ENCODE peak calls at places on chromosome 19, in ten cellular contexts. J is hippocampal formation, M is choroid plexus epithelial cell, B is dorsolateral prefrontal cortex, F is lung, U is K562, G is amniotic stem cell, Y is pons, R is neural progenitor cell, X is NB4. D is an unnamed sample.

GRCh38 chr19:45976180-45976579 is 2.5 kb upstream of the NOVA2 start:
- DNase-seq in J (no peak), M (peak), B (peak), F (no peak), U (peak), G (no peak), Y (peak), R (peak), X (no peak), D (no peak)

GRCh38 chr19:40888191-40888590 is 6.2 kb upstream of the CYP2A7 start:
- DNase-seq in J (no peak), M (no peak), B (no peak), F (no peak), U (no peak), G (no peak), Y (no peak), R (no peak), X (no peak), D (no peak)

GRCh38 chr19:18742838-18743237 is 48.3 kb downstream of the COMP start:
- DNase-seq in J (no peak), M (no peak), B (no peak), F (no peak), U (peak), G (no peak), Y (no peak), R (no peak), X (no peak), D (no peak)

GRCh38 chr19:17333611-17334413 is 843 bp downstream of the ANO8 start:
- DNase-seq in J (no peak), M (peak), B (no peak), F (peak), U (peak), G (no peak), Y (no peak), R (peak), X (peak), D (no peak)

GRCh38 chr19:41225238-41226052 is 6.4 kb downstream of the AXL start:
- DNase-seq in J (no peak), M (peak), B (no peak), F (peak), U (no peak), G (peak), Y (no peak), R (peak), X (peak), D (no peak)

GRCh38 chr19:45768644-45769053 is 403 bp downstream of the SIX5 start:
- DNase-seq in J (no peak), M (peak), B (no peak), F (no peak), U (peak), G (peak), Y (no peak), R (peak), X (peak), D (no peak)

GRCh38 chr19:30545752-30546151 is 173.6 kb downstream of the ZNF536 start:
- DNase-seq in J (no peak), M (no peak), B (no peak), F (no peak), U (no peak), G (no peak), Y (no peak), R (no peak), X (no peak), D (no peak)

GRCh38 chr19:24141612-24142011 is 54.6 kb downstream of the ZNF254 start:
- DNase-seq in J (no peak), M (no peak), B (no peak), F (no peak), U (no peak), G (no peak), Y (no peak), R (no peak), X (no peak), D (no peak)

GRCh38 chr19:51480590-51480989 is 2.3 kb downstream of the CEACAM18 start:
- DNase-seq in J (no peak), M (peak), B (no peak), F (no peak), U (peak), G (no peak), Y (no peak), R (peak), X (peak), D (no peak)

GRCh38 chr19:51099070-51099382 is 9.2 kb downstream of the CTU1 start:
- DNase-seq in J (no peak), M (no peak), B (no peak), F (no peak), U (no peak), G (no peak), Y (no peak), R (no peak), X (no peak), D (no peak)

GRCh38 chr19:3720533-3720917 is 12.3 kb downstream of the TJP3 start:
- DNase-seq in J (no peak), M (no peak), B (no peak), F (no peak), U (peak), G (no peak), Y (no peak), R (peak), X (no peak), D (no peak)

GRCh38 chr19:46958542-46958941 is 61.1 kb upstream of the NPAS1 start:
- DNase-seq in J (no peak), M (peak), B (no peak), F (no peak), U (no peak), G (no peak), Y (no peak), R (peak), X (peak), D (no peak)

GRCh38 chr19:43905897-43906296 is 29.2 kb downstream of the ZNF45 start:
- DNase-seq in J (no peak), M (no peak), B (no peak), F (no peak), U (no peak), G (no peak), Y (no peak), R (no peak), X (no peak), D (no peak)

GRCh38 chr19:33441828-33442227 is 68.3 kb downstream of the CEBPG start:
- DNase-seq in J (no peak), M (no peak), B (peak), F (no peak), U (no peak), G (no peak), Y (no peak), R (no peak), X (no peak), D (no peak)

GRCh38 chr19:39182174-39182505 is 14.6 kb upstream of the NCCRP1 start:
- DNase-seq in J (no peak), M (peak), B (no peak), F (no peak), U (no peak), G (no peak), Y (no peak), R (no peak), X (no peak), D (no peak)